ENCODE peak calls at places on chromosome 5, in ten cellular contexts. G, P, M, H, Y, O, K, C, D and X are unnamed samples.
A peak's percentile ranks its signal among the peaks of the same experiment; 100 is the strongest.

GRCh38 chr5:120252839-120253238 is 211.3 kb upstream of the PRR16 start:
- DNase-seq in G (no peak), C (no peak), Y (no peak), O (no peak), H (no peak), K (no peak), P (peak; percentile 14), D (no peak), M (peak; percentile 11), X (no peak)

GRCh38 chr5:59357421-59357977 is 536.0 kb downstream of the PDE4D start:
- DNase-seq in G (no peak), P (peak; percentile 68), C (no peak), H (no peak), M (no peak), Y (no peak), D (no peak), K (no peak), O (no peak), X (no peak)

GRCh38 chr5:143573568-143574170 is 170.2 kb upstream of the NR3C1 start:
- DNase-seq in K (no peak), C (no peak), M (no peak), D (no peak), H (no peak), Y (no peak), O (no peak), G (no peak), P (no peak), X (no peak)

GRCh38 chr5:40681351-40682311 is 1.9 kb downstream of the PTGER4 start:
- DNase-seq in M (peak; percentile 36), O (no peak), C (peak; percentile 4), G (no peak), D (no peak), H (peak; percentile 41), P (no peak), Y (peak; percentile 33), K (no peak), X (no peak)

GRCh38 chr5:172048539-172049101 is 42.2 kb upstream of the FBXW11 start:
- DNase-seq in G (no peak), O (no peak), C (no peak), K (no peak), M (no peak), D (no peak), H (no peak), Y (no peak), P (peak; percentile 32), X (no peak)

GRCh38 chr5:102014371-102014770 is 281.7 kb downstream of the SLCO4C1 start:
- DNase-seq in P (no peak), M (no peak), O (no peak), H (no peak), C (no peak), K (no peak), G (no peak), D (no peak), Y (no peak), X (no peak)

GRCh38 chr5:171415115-171415730 is 4.2 kb upstream of the FGF18 start:
- DNase-seq in C (no peak), O (no peak), H (no peak), G (no peak), K (no peak), D (no peak), Y (peak; percentile 55), M (peak; percentile 16), P (peak; percentile 59), X (no peak)

GRCh38 chr5:115351356-115352195 is 55.1 kb upstream of the CCDC112 start:
- DNase-seq in D (no peak), K (no peak), O (no peak), P (peak; percentile 53), H (no peak), Y (peak; percentile 39), C (no peak), G (no peak), M (peak; percentile 29), X (no peak)

GRCh38 chr5:135045488-135045887 is 11.5 kb upstream of the PITX1 start:
- DNase-seq in D (no peak), P (no peak), M (no peak), G (no peak), K (no peak), Y (no peak), H (no peak), O (no peak), C (no peak), X (no peak)

GRCh38 chr5:81517462-81517861 is 123.5 kb upstream of the ACOT12 start:
- DNase-seq in Y (no peak), K (no peak), M (peak; percentile 13), D (no peak), P (peak; percentile 2), G (no peak), O (no peak), H (no peak), C (no peak), X (no peak)

GRCh38 chr5:91419571-91420537 is 36.7 kb upstream of the ARRDC3 start:
- DNase-seq in M (peak; percentile 42), G (peak; percentile 20), D (peak; percentile 42), H (peak; percentile 73), K (peak; percentile 68), C (peak; percentile 60), Y (peak; percentile 36), O (peak; percentile 38), P (peak; percentile 76), X (peak; percentile 63)

GRCh38 chr5:40332945-40333344 is 346.8 kb upstream of the PTGER4 start:
- DNase-seq in M (no peak), Y (no peak), K (no peak), H (no peak), G (no peak), C (no peak), O (no peak), D (no peak), P (no peak), X (no peak)

GRCh38 chr5:126984632-126985031 is 45.7 kb downstream of the MARCHF3 start:
- DNase-seq in P (no peak), D (no peak), Y (no peak), C (no peak), M (no peak), O (no peak), K (no peak), H (no peak), G (no peak), X (no peak)

GRCh38 chr5:177304392-177305119 is 957 bp downstream of the PRELID1 start:
- DNase-seq in P (no peak), K (no peak), M (no peak), O (no peak), H (no peak), Y (no peak), C (no peak), G (no peak), D (no peak), X (no peak)

GRCh38 chr5:35073168-35073567 is 25.4 kb upstream of the AGXT2 start:
- DNase-seq in K (no peak), D (no peak), M (no peak), C (no peak), P (no peak), O (no peak), G (no peak), Y (no peak), H (no peak), X (no peak)

GRCh38 chr5:66828551-66829421 is 232.6 kb downstream of the MAST4 start:
- DNase-seq in O (no peak), P (peak; percentile 81), Y (peak; percentile 51), K (peak; percentile 27), H (peak; percentile 35), M (peak; percentile 57), G (no peak), C (peak; percentile 30), D (peak; percentile 24), X (peak; percentile 56)

GRCh38 chr5:140341591-140341990 is 4.8 kb downstream of the HBEGF start:
- DNase-seq in C (no peak), D (no peak), H (no peak), O (no peak), M (peak; percentile 20), K (no peak), G (peak; percentile 27), P (no peak), Y (no peak), X (no peak)

GRCh38 chr5:121516997-121517396 is 334.7 kb upstream of the FTMT start:
- DNase-seq in H (no peak), G (no peak), Y (no peak), O (no peak), P (no peak), M (no peak), K (no peak), D (no peak), C (no peak), X (no peak)

GRCh38 chr5:35617435-35618296 is at the start of gene SPEF2:
- DNase-seq in D (peak; percentile 74), O (peak; percentile 85), H (peak; percentile 78), G (peak; percentile 70), M (peak; percentile 85), P (peak; percentile 94), Y (peak; percentile 84), K (peak; percentile 65), C (peak; percentile 82), X (peak; percentile 83)

GRCh38 chr5:67215592-67216471 is 19.2 kb upstream of the CD180 start:
- DNase-seq in H (peak; percentile 42), K (peak; percentile 49), D (peak; percentile 52), M (no peak), Y (no peak), P (peak; percentile 78), O (no peak), C (no peak), G (no peak), X (no peak)